ENCODE peak calls at places on chromosomes 12 and 14, in seven cellular contexts. G is OCI-M1; H is HEK293T; Q is activated CD4-positive, alpha-beta T cell treated with anti-CD3 and anti-CD28 coated beads for 48 hours; W is stimulated activated CD4-positive, alpha-beta T cell treated with anti-CD3 and anti-CD28 coated beads, TNF-alpha, amount 100 ng/mL, for 1 hour; E is myocyte; T is heart left ventricle. I is an unnamed sample.
A peak's percentile ranks its signal among the peaks of the same experiment; 100 is the strongest.

GRCh38 chr12:107372229-107372658 is 278.9 kb upstream of the CRY1 start:
- DNase-seq in T (no peak), Q (peak; percentile 33), H (no peak), W (no peak), E (no peak), G (no peak), I (no peak)

GRCh38 chr14:73754911-73755360 is 40.8 kb upstream of the PNMA1 start:
- DNase-seq in Q (no peak), W (no peak), H (no peak), T (peak; percentile 71), G (peak; percentile 50), E (peak; percentile 90), I (no peak)

GRCh38 chr14:74551903-74552371 is 58.4 kb downstream of the ISCA2 start:
- DNase-seq in E (no peak), Q (no peak), H (no peak), T (peak; percentile 62), W (no peak), G (no peak), I (peak; percentile 80)

GRCh38 chr14:94381149-94382030 is 7.0 kb downstream of the SERPINA1 start:
- DNase-seq in W (no peak), T (no peak), G (no peak), Q (no peak), E (no peak), H (no peak), I (no peak)

GRCh38 chr12:69406217-69406616 is 46.7 kb downstream of the YEATS4 start:
- DNase-seq in W (no peak), T (no peak), Q (no peak), E (no peak), H (no peak), G (no peak), I (no peak)

GRCh38 chr14:58077621-58078020 is 74.4 kb downstream of the ARMH4 start:
- DNase-seq in T (no peak), Q (no peak), W (no peak), E (no peak), H (no peak), G (no peak), I (no peak)

GRCh38 chr14:64550539-64551333 is 975 bp downstream of the PPP1R36 start:
- DNase-seq in T (no peak), Q (no peak), E (no peak), W (no peak), G (no peak), H (no peak), I (no peak)

GRCh38 chr14:29937116-29937515 is 9.5 kb upstream of the PRKD1 start:
- DNase-seq in Q (no peak), H (no peak), T (no peak), E (no peak), W (no peak), G (no peak), I (no peak)

GRCh38 chr12:104354167-104354867 is 50.8 kb downstream of the EID3 start:
- DNase-seq in E (no peak), W (no peak), G (no peak), T (no peak), H (no peak), Q (no peak), I (no peak)

GRCh38 chr12:70040141-70040540 is 203.1 kb upstream of the CNOT2 start:
- DNase-seq in G (no peak), W (no peak), E (no peak), Q (no peak), T (no peak), H (no peak), I (no peak)

GRCh38 chr14:58750321-58751269 is 112.8 kb downstream of the DACT1 start:
- DNase-seq in E (no peak), T (no peak), W (no peak), Q (no peak), G (no peak), H (no peak), I (no peak)

GRCh38 chr12:120376416-120376815 is 7.5 kb upstream of the MSI1 start:
- DNase-seq in G (no peak), H (no peak), E (no peak), T (no peak), W (no peak), Q (no peak), I (no peak)

GRCh38 chr14:71918955-71919354 is 13.3 kb upstream of the RGS6 start:
- DNase-seq in E (peak; percentile 9), Q (no peak), T (no peak), H (peak; percentile 28), W (no peak), G (peak; percentile 72), I (no peak)

GRCh38 chr14:103723176-103724081 is 7.8 kb downstream of the ZFYVE21 start:
- DNase-seq in E (peak; percentile 61), G (no peak), W (no peak), T (no peak), Q (no peak), H (no peak), I (peak; percentile 51)

GRCh38 chr14:89973234-89973823 is 17.6 kb downstream of the TDP1 start:
- DNase-seq in T (peak; percentile 68), E (peak; percentile 72), Q (peak; percentile 57), H (peak; percentile 72), G (peak; percentile 60), W (peak; percentile 20), I (peak; percentile 73)

GRCh38 chr12:50862316-50862715 is 19.6 kb downstream of the TMPRSS12 start:
- DNase-seq in Q (no peak), W (no peak), G (no peak), E (peak; percentile 10), T (no peak), H (no peak), I (no peak)

GRCh38 chr12:2052861-2053674 is at the start of gene CACNA1C:
- DNase-seq in Q (peak; percentile 51), G (no peak), W (peak; percentile 21), E (peak; percentile 46), T (peak; percentile 70), H (peak; percentile 70), I (peak; percentile 75)

GRCh38 chr12:11885261-11886038 is 185.3 kb upstream of the BCL2L14 start:
- DNase-seq in Q (no peak), E (peak; percentile 22), G (no peak), H (no peak), W (no peak), T (peak; percentile 35), I (no peak)

GRCh38 chr12:130127909-130128763 is 34.1 kb upstream of the FZD10 start:
- DNase-seq in Q (no peak), H (no peak), W (no peak), E (no peak), G (no peak), T (peak; percentile 56), I (no peak)

GRCh38 chr12:48185181-48185919 is 1.9 kb downstream of the CCDC184 start:
- DNase-seq in E (no peak), T (no peak), Q (no peak), W (no peak), H (no peak), G (no peak), I (no peak)

GRCh38 chr14:92033433-92033832 is 6.4 kb downstream of the TRIP11 start:
- DNase-seq in G (no peak), E (no peak), W (no peak), T (no peak), H (no peak), Q (no peak), I (no peak)

GRCh38 chr12:6078378-6079083 is 45.9 kb downstream of the VWF start:
- DNase-seq in E (peak; percentile 49), W (no peak), H (no peak), G (no peak), Q (no peak), T (no peak), I (no peak)

GRCh38 chr12:66693901-66694513 is 15.1 kb upstream of the GRIP1 start:
- DNase-seq in H (peak; percentile 47), T (no peak), G (peak; percentile 70), Q (peak; percentile 12), W (no peak), E (peak; percentile 70), I (no peak)

GRCh38 chr14:52055215-52055614 is 13.6 kb downstream of the NID2 start:
- DNase-seq in E (no peak), T (no peak), H (no peak), Q (no peak), G (no peak), W (no peak), I (no peak)

GRCh38 chr12:89181271-89181920 is 170.9 kb downstream of the DUSP6 start:
- DNase-seq in T (no peak), W (no peak), H (no peak), E (no peak), Q (no peak), G (peak; percentile 61), I (no peak)

GRCh38 chr14:27409936-27410335 is 812.1 kb upstream of the NOVA1 start:
- DNase-seq in E (no peak), Q (no peak), H (no peak), W (no peak), T (no peak), G (no peak), I (no peak)

GRCh38 chr14:104334812-104335161 is 196.4 kb downstream of the KIF26A start:
- DNase-seq in W (no peak), H (no peak), G (no peak), E (no peak), Q (no peak), T (no peak), I (no peak)

GRCh38 chr14:34623506-34623905 is 6.4 kb downstream of the SNX6 start:
- DNase-seq in W (no peak), E (no peak), T (no peak), Q (no peak), H (no peak), G (no peak), I (no peak)

GRCh38 chr14:31277085-31277484 is 69.5 kb upstream of the HECTD1 start:
- DNase-seq in E (no peak), G (no peak), W (no peak), H (no peak), T (no peak), Q (no peak), I (no peak)

GRCh38 chr12:85627584-85627983 is 208.6 kb downstream of the RASSF9 start:
- DNase-seq in E (peak; percentile 33), Q (no peak), T (no peak), H (no peak), G (no peak), W (no peak), I (no peak)

GRCh38 chr12:88934163-88934747 is 354.0 kb upstream of the KITLG start:
- DNase-seq in H (no peak), Q (no peak), T (no peak), G (no peak), E (no peak), W (no peak), I (no peak)

GRCh38 chr12:29131539-29131938 is 17.5 kb upstream of the FAR2 start:
- DNase-seq in T (no peak), G (peak; percentile 32), H (no peak), W (no peak), Q (no peak), E (peak; percentile 2), I (no peak)

GRCh38 chr12:2498961-2499500 is 295.7 kb upstream of the FKBP4 start:
- DNase-seq in E (no peak), G (no peak), W (no peak), Q (no peak), T (no peak), H (no peak), I (no peak)

GRCh38 chr14:22556021-22556989 is 32.7 kb downstream of the DAD1 start:
- DNase-seq in T (peak; percentile 40), W (peak; percentile 77), Q (peak; percentile 98), G (peak; percentile 95), E (peak; percentile 68), H (no peak), I (peak; percentile 73)

GRCh38 chr12:45464699-45465098 is 248.8 kb downstream of the ANO6 start:
- DNase-seq in H (peak; percentile 10), W (no peak), Q (no peak), E (peak; percentile 13), T (no peak), G (no peak), I (no peak)

GRCh38 chr12:132761032-132761910 is at the start of gene ANKLE2:
- DNase-seq in W (peak; percentile 37), H (peak; percentile 76), E (peak; percentile 80), Q (peak; percentile 83), T (peak; percentile 61), G (peak; percentile 64), I (peak; percentile 82)